ENCODE peak calls at places on chromosome 5, in eight cellular contexts. U is vagina, S is HL-60, T is ovary, F is right cardiac atrium, A is WERI-Rb-1, V is heart left ventricle, K is psoas muscle. W is an unnamed sample.

GRCh38 chr5:31854181-31854624 is 215.3 kb downstream of the PDZD2 start:
- DNase-seq in V (no peak), A (peak), U (no peak), F (no peak), T (peak), K (no peak), S (no peak), W (peak)

GRCh38 chr5:42564689-42565356 is 141.6 kb downstream of the GHR start:
- DNase-seq in A (no peak), U (no peak), F (no peak), T (no peak), S (no peak), K (no peak), V (no peak), W (no peak)

GRCh38 chr5:102450313-102450990 is 48.3 kb downstream of the SLCO6A1 start:
- DNase-seq in V (no peak), S (no peak), T (no peak), K (no peak), A (no peak), F (no peak), U (no peak), W (no peak)

GRCh38 chr5:151622367-151623097 is 31.4 kb upstream of the FAT2 start:
- DNase-seq in K (no peak), V (no peak), F (peak), T (no peak), S (no peak), U (no peak), A (no peak), W (no peak)

GRCh38 chr5:38846379-38846967 is 661 bp downstream of the OSMR start:
- DNase-seq in S (no peak), U (no peak), V (peak), A (no peak), F (no peak), T (peak), K (no peak), W (no peak)

GRCh38 chr5:163841-164240 is 27.5 kb upstream of the LRRC14B start:
- DNase-seq in F (no peak), V (no peak), A (no peak), U (no peak), K (peak), S (no peak), T (no peak), W (no peak)

GRCh38 chr5:125054106-125054505 is 307.7 kb upstream of the ZNF608 start:
- DNase-seq in A (no peak), T (no peak), U (no peak), S (no peak), K (no peak), V (no peak), F (no peak), W (no peak)

GRCh38 chr5:172115541-172115982 is 72.5 kb downstream of the STK10 start:
- DNase-seq in V (peak), K (no peak), S (no peak), F (no peak), A (no peak), T (no peak), U (no peak), W (no peak)

GRCh38 chr5:139651502-139651862 is 3.3 kb downstream of the CXXC5 start:
- DNase-seq in K (peak), S (no peak), A (no peak), U (no peak), T (no peak), F (no peak), V (no peak), W (no peak)

GRCh38 chr5:177470759-177471536 is 2.5 kb downstream of the DBN1 start:
- DNase-seq in V (no peak), F (no peak), U (no peak), K (no peak), S (no peak), A (no peak), T (no peak), W (no peak)

GRCh38 chr5:71693828-71694427 is 25.1 kb upstream of the CARTPT start:
- DNase-seq in U (no peak), F (no peak), K (no peak), T (no peak), A (no peak), S (no peak), V (no peak), W (peak)

GRCh38 chr5:60340965-60341471 is 358.9 kb downstream of the DEPDC1B start:
- DNase-seq in F (no peak), V (no peak), S (no peak), K (no peak), T (no peak), A (no peak), U (no peak), W (peak)

GRCh38 chr5:175854231-175855040 is 16.9 kb upstream of the CPLX2 start:
- DNase-seq in S (no peak), T (no peak), K (peak), V (no peak), U (no peak), A (no peak), F (no peak), W (no peak)

GRCh38 chr5:113283558-113283957 is 151.2 kb downstream of the TSSK1B start:
- DNase-seq in F (no peak), K (no peak), A (no peak), U (no peak), V (no peak), S (no peak), T (no peak), W (no peak)

GRCh38 chr5:42691413-42691861 is 65.2 kb upstream of the CCDC152 start:
- DNase-seq in V (no peak), A (no peak), U (no peak), T (no peak), F (peak), K (no peak), S (no peak), W (peak)

GRCh38 chr5:170875811-170876210 is 14.0 kb downstream of the RANBP17 start:
- DNase-seq in F (no peak), A (no peak), K (no peak), S (no peak), V (no peak), U (no peak), T (no peak), W (no peak)

GRCh38 chr5:179819296-179820126 is 1.2 kb upstream of the SQSTM1 start:
- DNase-seq in K (peak), A (peak), F (peak), T (peak), S (no peak), U (no peak), V (no peak), W (peak)

GRCh38 chr5:21058290-21058689 is 1070.3 kb upstream of the CDH18 start:
- DNase-seq in U (no peak), F (no peak), A (no peak), K (no peak), S (no peak), V (no peak), T (no peak), W (no peak)

GRCh38 chr5:149498724-149499336 is 52.4 kb downstream of the CSNK1A1 start:
- DNase-seq in U (no peak), T (no peak), A (no peak), F (no peak), S (no peak), V (no peak), K (no peak), W (no peak)
- H3K27ac ChIP-seq in U (no peak), T (no peak), A (no peak), F (no peak), S (no peak), V (no peak), K (no peak), W (peak)

GRCh38 chr5:80068775-80069174 is 33.6 kb downstream of the THBS4 start:
- DNase-seq in T (no peak), K (no peak), F (no peak), A (no peak), U (no peak), V (no peak), S (no peak), W (no peak)
- H3K4me3 ChIP-seq in T (no peak), K (no peak), F (no peak), A (no peak), U (no peak), V (no peak), S (no peak), W (no peak)

DNA sequence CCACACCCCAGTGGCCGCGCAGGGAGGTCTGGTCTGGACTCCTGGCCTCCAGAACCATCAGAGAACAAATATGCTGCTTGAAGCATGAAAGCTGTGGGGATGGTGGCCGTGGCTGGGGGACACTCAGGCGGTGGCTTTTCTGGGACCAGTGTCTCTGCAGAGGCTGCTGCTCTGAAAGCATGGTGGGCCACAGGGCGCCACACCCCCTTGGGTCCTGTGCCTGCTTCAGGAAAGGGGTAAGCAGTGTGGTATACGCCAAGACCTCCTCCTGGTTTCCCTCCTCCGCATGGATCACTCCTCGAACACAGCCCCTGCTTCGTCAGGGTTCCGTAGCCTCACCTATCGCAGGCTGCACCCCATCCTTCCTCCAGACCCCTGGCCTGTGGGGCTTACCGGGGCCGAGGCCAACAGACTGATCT is 19.7 kb upstream of the TERT start:
- DNase-seq in V (no peak), A (peak), U (no peak), T (peak), S (no peak), F (no peak), K (peak), W (no peak)
- H3K27ac ChIP-seq in V (no peak), A (no peak), U (no peak), T (no peak), S (no peak), F (no peak), K (no peak), W (no peak)

GRCh38 chr5:143001764-143002351 is 231.7 kb downstream of the ARHGAP26 start:
- DNase-seq in A (no peak), S (peak), V (no peak), T (no peak), U (no peak), K (no peak), F (no peak), W (peak)
- H3K4me3 ChIP-seq in A (no peak), S (no peak), V (no peak), T (no peak), U (no peak), K (no peak), F (no peak), W (no peak)

DNA sequence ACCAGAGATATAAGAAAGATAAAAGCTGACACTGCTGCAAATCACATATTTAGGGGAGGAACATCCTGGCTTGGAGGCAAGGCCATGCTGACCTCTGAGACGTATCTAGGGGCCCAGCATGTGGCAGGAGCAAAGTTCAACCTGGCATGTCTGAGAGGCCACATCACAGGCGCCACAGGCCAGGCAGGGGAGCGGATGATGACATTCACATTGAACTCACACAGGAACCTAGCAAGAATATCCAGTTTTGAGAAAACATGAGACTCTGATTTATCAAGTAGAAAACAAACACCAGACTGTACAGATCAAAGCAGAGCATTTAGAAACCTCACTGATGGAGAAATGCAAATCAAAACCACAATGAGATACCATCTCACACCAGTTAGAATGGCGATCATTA is 64.2 kb upstream of the STK32A start:
- DNase-seq in U (no peak), T (no peak), K (no peak), V (no peak), F (no peak), A (no peak), S (no peak), W (peak)
- H3K27ac ChIP-seq in U (no peak), T (no peak), K (no peak), V (no peak), F (no peak), A (no peak), S (no peak), W (no peak)

GRCh38 chr5:74641778-74642542 is 1.4 kb upstream of the ENC1 start:
- DNase-seq in A (peak), K (no peak), F (no peak), S (no peak), V (no peak), T (peak), U (no peak), W (peak)
- H3K4me3 ChIP-seq in A (peak), K (peak), F (peak), S (peak), V (peak), T (peak), U (peak), W (peak)

DNA sequence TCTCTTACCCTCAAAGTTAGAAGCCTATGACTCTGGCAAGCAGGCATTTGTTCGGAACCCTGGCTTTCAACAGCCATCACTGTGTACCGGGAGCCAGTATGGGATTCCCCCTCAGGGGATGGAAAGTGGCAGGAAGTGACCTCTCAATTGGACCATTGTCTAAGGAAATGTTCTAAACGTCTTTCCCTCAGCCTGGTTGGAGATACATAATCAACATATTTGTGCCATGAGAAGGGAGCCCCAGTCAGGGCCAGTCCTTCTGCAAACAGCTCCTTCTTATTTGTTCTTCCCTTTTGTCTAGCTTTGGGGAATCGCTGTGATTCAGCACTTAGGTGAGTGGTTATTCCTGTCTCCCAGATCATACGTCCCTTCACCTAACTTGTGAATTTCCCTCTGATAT is 154.1 kb upstream of the MEF2C start:
- DNase-seq in F (no peak), T (no peak), U (no peak), A (no peak), S (no peak), K (no peak), V (no peak), W (peak)
- H3K27ac ChIP-seq in F (no peak), T (peak), U (no peak), A (no peak), S (no peak), K (no peak), V (peak), W (no peak)

W was measured in fibroblast of lung.